ENCODE peak calls at places on chromosomes 3 and 15, in four cellular contexts. C is HCT116, G is cardiac fibroblast, Y is cardiac muscle cell. A is an unnamed sample.

GRCh38 chr3:149586871-149587270 is 71.0 kb downstream of the WWTR1 start:
- DNase-seq in C (peak), G (peak), Y (no peak), A (no peak)

GRCh38 chr15:69253156-69253555 is 45.6 kb upstream of the PAQR5 start:
- DNase-seq in C (peak), G (peak), Y (no peak), A (no peak)

GRCh38 chr3:184748219-184749135 is 36.6 kb upstream of the MAGEF1 start:
- DNase-seq in C (peak), G (peak), Y (peak), A (no peak)

GRCh38 chr3:15633159-15633558 is 31.6 kb downstream of the BTD start:
- DNase-seq in C (no peak), G (no peak), Y (no peak), A (no peak)

GRCh38 chr15:79728867-79729266 is 167.9 kb downstream of the MTHFS start:
- DNase-seq in C (no peak), G (no peak), Y (no peak), A (no peak)

GRCh38 chr3:1092771-1093170 is at the start of gene CNTN6:
- DNase-seq in C (no peak), G (no peak), Y (peak), A (no peak)

GRCh38 chr15:48016865-48017264 is 103.9 kb upstream of the SLC24A5 start:
- DNase-seq in C (no peak), G (no peak), Y (no peak), A (no peak)

GRCh38 chr3:102230057-102230456 is 204.8 kb upstream of the ZPLD1 start:
- DNase-seq in C (no peak), G (no peak), Y (no peak), A (no peak)

GRCh38 chr3:55330756-55331155 is 156.3 kb downstream of the WNT5A start:
- DNase-seq in C (no peak), G (no peak), Y (no peak), A (no peak)

GRCh38 chr3:177804032-177804431 is 606.8 kb upstream of the TBL1XR1 start:
- DNase-seq in C (no peak), G (no peak), Y (no peak), A (no peak)

GRCh38 chr3:177804646-177805045 is 607.4 kb upstream of the TBL1XR1 start:
- DNase-seq in C (no peak), G (no peak), Y (no peak), A (no peak)

GRCh38 chr3:177800565-177800964 is 603.3 kb upstream of the TBL1XR1 start:
- DNase-seq in C (no peak), G (no peak), Y (no peak), A (no peak)

GRCh38 chr3:177803495-177803894 is 606.2 kb upstream of the TBL1XR1 start:
- DNase-seq in C (no peak), G (no peak), Y (no peak), A (no peak)

GRCh38 chr3:177802151-177802900 is 605.0 kb upstream of the TBL1XR1 start:
- DNase-seq in C (no peak), G (no peak), Y (no peak), A (no peak)
- TF ChIP-seq CTCF in C (no peak), G (no peak), Y (no peak), A (no peak)

GRCh38 chr3:62497156-62497555 is 123.8 kb upstream of the FEZF2 start:
- DNase-seq in C (no peak), G (no peak), Y (no peak), A (no peak)

GRCh38 chr3:62496509-62496908 is 123.2 kb upstream of the FEZF2 start:
- DNase-seq in C (no peak), G (no peak), Y (no peak), A (no peak)

DNA sequence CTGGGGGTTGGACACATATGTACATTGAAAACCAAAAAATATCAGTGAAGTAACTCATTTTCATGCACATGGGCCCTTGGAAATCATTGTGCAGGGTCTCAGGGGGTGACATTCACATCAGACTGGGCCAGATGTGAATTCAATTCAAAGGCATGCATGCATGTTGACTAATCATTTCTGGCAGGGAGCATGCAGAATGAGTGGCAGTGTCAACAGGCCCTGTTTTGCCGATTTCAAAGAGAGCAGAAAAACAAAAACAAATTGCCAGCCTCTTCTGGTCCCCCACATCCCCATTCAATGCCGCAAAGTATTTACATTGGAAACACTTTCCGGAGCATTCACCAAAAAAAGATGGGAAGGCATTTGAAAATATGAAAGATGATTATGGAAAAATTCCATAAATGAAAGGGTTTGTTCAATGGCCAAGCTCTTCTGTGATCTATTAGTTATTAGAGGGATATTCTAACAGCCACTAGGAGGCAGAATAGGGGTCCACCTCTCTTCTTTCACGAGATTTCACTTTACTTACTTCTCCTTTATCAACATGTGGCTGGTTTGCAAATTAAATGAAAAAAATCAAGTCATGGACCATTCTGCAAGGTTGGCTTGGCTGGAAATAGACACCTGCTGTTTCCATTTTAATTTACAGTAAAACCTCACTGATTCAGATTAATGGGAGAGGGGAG is 119.9 kb upstream of the FEZF2 start:
- DNase-seq in C (no peak), G (no peak), Y (no peak), A (no peak)
- TF ChIP-seq CTCF in C (peak), G (peak), Y (peak), A (peak)

DNA sequence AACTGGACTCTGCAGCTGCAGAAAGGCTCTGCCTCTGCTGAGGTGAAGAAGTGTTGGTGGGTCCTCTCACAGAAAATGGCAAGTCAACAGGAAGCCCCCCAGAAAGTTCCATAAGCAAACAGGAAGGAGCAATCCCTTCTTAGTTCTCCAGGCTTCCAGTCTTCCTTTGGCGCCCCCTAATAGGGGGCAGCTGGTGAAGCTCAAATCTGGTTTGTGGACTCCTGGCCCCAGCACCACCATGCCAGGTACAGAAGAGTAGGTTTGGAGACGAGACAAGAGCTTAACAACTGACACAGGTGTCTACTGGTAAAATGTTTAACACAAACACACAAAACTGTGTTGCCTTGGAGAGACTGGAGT is 35.5 kb downstream of the LEO1 start:
- DNase-seq in C (no peak), G (no peak), Y (peak), A (no peak)
- TF ChIP-seq CTCF in C (no peak), G (no peak), Y (no peak), A (no peak)

GRCh38 chr15:76866716-76867321 is 38.3 kb downstream of the SCAPER start:
- DNase-seq in C (peak), G (peak), Y (no peak), A (no peak)
- TF ChIP-seq CTCF in C (peak), G (peak), Y (peak), A (peak)

DNA sequence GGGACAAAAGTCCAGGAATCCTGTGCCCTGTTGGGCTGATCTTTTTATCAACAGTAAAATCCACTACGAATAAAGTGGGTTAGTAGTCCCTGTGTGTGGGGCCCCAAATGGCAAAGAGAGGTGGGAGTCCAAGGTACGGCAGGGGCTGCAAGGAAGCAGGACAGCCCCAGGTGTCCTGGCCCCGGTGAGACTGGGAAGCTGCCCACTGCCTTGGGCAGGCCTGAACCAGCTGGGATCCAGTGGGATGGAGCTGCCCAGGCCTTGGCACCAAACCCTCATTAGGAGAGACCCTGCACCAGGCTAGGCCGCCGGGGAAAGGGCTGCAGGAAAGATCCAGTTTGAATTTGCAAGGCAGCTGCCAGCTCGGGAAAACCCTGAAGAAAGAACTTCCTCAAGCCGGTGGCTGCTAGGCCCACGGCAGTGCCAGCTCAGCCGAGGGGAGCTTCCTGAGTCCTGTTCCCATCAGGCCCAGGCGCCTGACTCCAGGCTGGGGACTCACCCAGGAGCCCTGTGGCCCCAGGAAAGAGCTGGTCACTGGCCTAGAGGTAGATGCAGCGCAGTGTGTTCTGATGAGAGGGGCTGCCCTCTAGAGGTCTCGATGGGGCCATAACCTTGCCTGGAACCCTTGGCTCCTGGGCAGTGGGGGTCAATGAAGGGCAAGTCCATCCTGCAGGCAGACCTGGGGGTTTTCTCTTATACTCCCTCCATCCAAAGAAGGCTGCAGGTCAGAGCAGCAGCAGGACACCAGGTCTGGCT is 14.4 kb upstream of the GNAI2 start:
- DNase-seq in C (no peak), G (no peak), Y (no peak), A (no peak)
- TF ChIP-seq CTCF in C (no peak), G (no peak), Y (no peak), A (peak)

GRCh38 chr3:43764471-43764870 is 73.7 kb downstream of the ABHD5 start:
- DNase-seq in C (no peak), G (no peak), Y (no peak), A (no peak)

GRCh38 chr3:43765417-43766030 is 74.8 kb downstream of the ABHD5 start:
- DNase-seq in C (no peak), G (peak), Y (peak), A (no peak)

GRCh38 chr3:43768594-43768993 is 77.9 kb downstream of the ABHD5 start:
- DNase-seq in C (no peak), G (peak), Y (no peak), A (no peak)

GRCh38 chr3:43769097-43769470 is 78.3 kb downstream of the ABHD5 start:
- DNase-seq in C (no peak), G (no peak), Y (no peak), A (no peak)

DNA sequence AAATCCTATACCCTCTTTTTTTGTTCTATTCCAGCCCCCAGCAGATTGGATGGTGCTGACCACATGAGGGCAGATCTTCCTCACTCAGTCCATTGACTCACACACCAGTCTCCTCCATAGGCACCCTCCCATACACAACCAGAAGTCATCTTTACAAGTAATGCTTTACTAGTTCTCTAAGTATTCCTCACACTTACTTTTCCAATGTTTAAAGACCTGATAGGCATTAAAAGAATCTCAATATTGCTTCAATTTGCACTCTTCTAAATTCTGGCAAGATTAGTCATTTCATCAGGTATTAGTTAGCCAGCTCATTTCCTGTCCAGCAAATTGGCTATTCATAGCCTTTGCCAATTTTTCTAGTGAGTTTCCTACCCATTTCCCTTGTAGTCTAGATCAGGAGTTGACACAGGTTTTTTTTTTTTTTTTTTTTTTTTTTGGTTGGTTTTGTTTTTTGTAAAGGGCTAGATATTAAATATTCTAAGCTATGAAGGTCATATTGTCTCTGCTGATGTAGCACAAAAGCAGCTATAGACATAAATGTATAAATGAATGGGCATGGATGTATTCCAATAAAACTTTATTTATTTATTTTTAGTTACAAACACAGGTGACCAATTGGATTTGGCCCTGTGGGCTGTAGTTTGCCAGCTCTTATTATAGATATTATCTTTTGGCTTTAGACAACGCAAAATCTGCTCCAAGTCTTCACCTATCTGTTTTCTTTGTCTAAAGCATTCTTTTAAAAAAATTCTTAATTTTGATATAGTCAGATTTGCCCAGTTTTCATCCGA is 76.1 kb downstream of the ABHD5 start:
- DNase-seq in C (no peak), G (peak), Y (no peak), A (no peak)
- TF ChIP-seq CTCF in C (peak), G (peak), Y (no peak), A (no peak)

GRCh38 chr3:111862974-111863373 is 3.9 kb downstream of the PHLDB2 start:
- DNase-seq in C (no peak), G (no peak), Y (no peak), A (no peak)

GRCh38 chr3:111862415-111862814 is 3.4 kb downstream of the PHLDB2 start:
- DNase-seq in C (no peak), G (no peak), Y (no peak), A (no peak)

GRCh38 chr3:111863942-111864341 is 4.9 kb downstream of the PHLDB2 start:
- DNase-seq in C (no peak), G (no peak), Y (peak), A (no peak)

GRCh38 chr3:111867889-111868426 is 8.9 kb downstream of the PHLDB2 start:
- DNase-seq in C (no peak), G (no peak), Y (no peak), A (no peak)

DNA sequence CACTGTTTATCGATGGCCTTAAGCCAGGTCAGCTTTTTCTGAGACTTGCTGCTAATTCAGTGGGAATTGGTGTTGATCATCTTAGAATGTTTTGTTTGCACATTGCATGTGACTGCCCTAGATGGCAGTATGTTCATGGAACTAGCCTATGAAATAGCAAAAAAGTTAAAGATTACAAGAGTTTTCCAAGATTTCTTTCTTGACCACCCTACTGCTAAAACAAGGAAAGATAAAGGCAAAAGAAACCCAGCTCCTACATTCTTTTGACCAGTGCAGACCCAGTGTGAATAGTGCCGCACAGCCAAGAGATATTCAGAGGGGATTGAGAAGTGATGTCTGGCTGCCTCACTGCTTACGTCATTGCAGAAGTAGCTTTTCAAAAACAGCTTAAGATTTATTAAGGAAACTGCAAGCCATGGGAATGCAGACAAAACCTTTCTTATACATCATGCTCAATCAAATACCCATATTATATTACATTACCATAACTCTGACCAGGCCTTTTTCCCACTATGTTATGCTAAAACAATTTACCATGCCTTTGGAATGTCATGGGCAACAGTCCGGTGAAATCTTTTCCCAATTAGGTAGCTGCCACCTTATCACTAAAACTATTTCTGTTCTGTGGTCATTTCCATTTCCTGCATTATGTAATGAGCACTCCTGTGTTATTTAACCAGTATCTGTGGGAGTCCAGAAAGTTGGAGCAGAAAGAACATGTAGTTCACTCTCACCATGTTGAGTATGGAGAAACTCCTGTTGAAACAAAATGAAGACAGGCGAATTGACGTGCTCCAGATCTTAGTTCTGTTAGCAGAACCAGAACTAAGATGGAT is 6.0 kb downstream of the PHLDB2 start:
- DNase-seq in C (no peak), G (peak), Y (peak), A (no peak)
- TF ChIP-seq CTCF in C (peak), G (peak), Y (peak), A (no peak)

A was measured in progenitor cell of endocrine pancreas.